ENCODE peak calls at places on chromosome 10, in nine cellular contexts. P, F, H, J, A, Y, S, R and D are unnamed samples.

GRCh38 chr10:19048901-19049300 is 300 bp downstream of the MALRD1 start:
- DNase-seq in P (no peak), F (no peak), H (no peak), J (no peak), A (no peak), Y (no peak), S (no peak), R (no peak), D (no peak)

GRCh38 chr10:50470798-50471582 is 152.8 kb downstream of the SGMS1 start:
- DNase-seq in P (no peak), F (no peak), H (peak), J (no peak), A (peak), Y (no peak), S (no peak), R (no peak), D (no peak)

GRCh38 chr10:113187066-113187777 is 237.2 kb downstream of the TCF7L2 start:
- DNase-seq in P (no peak), F (no peak), H (no peak), J (no peak), A (no peak), Y (no peak), S (no peak), R (peak), D (no peak)

GRCh38 chr10:125084191-125085186 is 75.9 kb downstream of the CTBP2 start:
- DNase-seq in P (no peak), F (no peak), H (peak), J (no peak), A (peak), Y (no peak), S (no peak), R (no peak), D (no peak)

GRCh38 chr10:14146005-14146404 is 184.7 kb downstream of the FRMD4A start:
- DNase-seq in P (no peak), F (no peak), H (peak), J (no peak), A (peak), Y (no peak), S (no peak), R (no peak), D (no peak)

GRCh38 chr10:47020491-47020890 is 109.3 kb downstream of the PTPN20 start:
- DNase-seq in P (no peak), F (no peak), H (peak), J (no peak), A (no peak), Y (no peak), S (no peak), R (no peak), D (no peak)

GRCh38 chr10:2137549-2138174 is 400.3 kb upstream of the ADARB2 start:
- DNase-seq in P (no peak), F (no peak), H (no peak), J (no peak), A (no peak), Y (peak), S (no peak), R (no peak), D (no peak)

GRCh38 chr10:45000138-45000763 is 472 bp upstream of the ZNF22 start:
- DNase-seq in P (no peak), F (no peak), H (peak), J (no peak), A (peak), Y (no peak), S (no peak), R (no peak), D (no peak)